ENCODE peak calls at places on chromosomes 1 and 21, in six cellular contexts. H is kidney epithelial cell, T is heart left ventricle, J is PC-3, Z is stomach, F is Peyer's patch. Y is an unnamed sample.

GRCh38 chr1:65813956-65814355 is 21.3 kb downstream of the PDE4B start:
- DNase-seq in Z (no peak), F (no peak), J (peak), T (no peak), H (no peak), Y (no peak)

GRCh38 chr1:185670187-185670627 is 64.0 kb upstream of the HMCN1 start:
- DNase-seq in H (no peak), J (peak), Z (peak), T (no peak), F (no peak), Y (no peak)

GRCh38 chr1:11333631-11334030 is 60.6 kb downstream of the UBIAD1 start:
- DNase-seq in H (no peak), Z (no peak), F (no peak), J (no peak), T (no peak), Y (no peak)

GRCh38 chr1:59406437-59407164 is 109.7 kb downstream of the FGGY start:
- DNase-seq in F (no peak), J (no peak), H (no peak), Z (no peak), T (no peak), Y (no peak)

GRCh38 chr1:214717323-214717722 is 114.3 kb downstream of the CENPF start:
- DNase-seq in Z (no peak), F (no peak), T (no peak), J (peak), H (peak), Y (no peak)

GRCh38 chr1:154151311-154151710 is 3.6 kb downstream of the NUP210L start:
- DNase-seq in Z (no peak), F (no peak), J (no peak), T (no peak), H (no peak), Y (no peak)

GRCh38 chr1:3209201-3209600 is 140.2 kb downstream of the PRDM16 start:
- DNase-seq in T (no peak), F (no peak), Z (no peak), H (no peak), J (no peak), Y (no peak)

GRCh38 chr1:203379831-203380230 is 28.9 kb upstream of the FMOD start:
- DNase-seq in J (no peak), F (no peak), H (no peak), T (no peak), Z (no peak), Y (no peak)

GRCh38 chr1:222697858-222698257 is 14.4 kb downstream of the AIDA start:
- DNase-seq in J (no peak), Z (no peak), F (no peak), H (no peak), T (no peak), Y (no peak)

GRCh38 chr21:34351786-34352241 is 12.0 kb upstream of the KCNE2 start:
- DNase-seq in H (no peak), J (peak), Z (peak), T (no peak), F (peak), Y (peak)

GRCh38 chr1:225318706-225319575 is 108.9 kb downstream of the LBR start:
- DNase-seq in Z (peak), F (no peak), H (peak), T (no peak), J (peak), Y (no peak)

GRCh38 chr1:38027201-38028104 is 14.9 kb downstream of the UTP11 start:
- DNase-seq in F (no peak), Z (no peak), H (no peak), J (no peak), T (no peak), Y (no peak)

GRCh38 chr1:14968251-14968812 is 185.2 kb upstream of the TMEM51 start:
- DNase-seq in J (peak), Z (no peak), F (no peak), T (no peak), H (peak), Y (peak)

GRCh38 chr1:89938171-89939055 is 56.5 kb upstream of the ZNF326 start:
- DNase-seq in F (no peak), J (peak), Z (no peak), H (no peak), T (no peak), Y (no peak)

GRCh38 chr1:214923516-214923915 is 159.0 kb upstream of the KCNK2 start:
- DNase-seq in H (no peak), T (no peak), F (no peak), J (no peak), Z (no peak), Y (no peak)

GRCh38 chr1:85344256-85344694 is 67.8 kb upstream of the BCL10 start:
- DNase-seq in J (peak), H (no peak), Z (peak), T (no peak), F (peak), Y (no peak)

GRCh38 chr21:39616373-39616772 is 3.6 kb downstream of the B3GALT5 start:
- DNase-seq in J (peak), Z (no peak), T (no peak), H (no peak), F (no peak), Y (no peak)

GRCh38 chr1:160309183-160309535 is 24.2 kb upstream of the PEX19 start:
- DNase-seq in T (no peak), H (no peak), J (peak), F (no peak), Z (no peak), Y (no peak)

GRCh38 chr21:44694776-44695175 is 2.2 kb upstream of the KRTAP10-12 start:
- DNase-seq in T (no peak), H (no peak), F (no peak), Z (no peak), J (no peak), Y (no peak)

GRCh38 chr1:53658489-53659230 is 80.3 kb downstream of the GLIS1 start:
- DNase-seq in H (no peak), Z (no peak), J (no peak), T (no peak), F (peak), Y (no peak)

GRCh38 chr1:90831910-90832309 is 114.8 kb upstream of the BARHL2 start:
- DNase-seq in J (no peak), F (no peak), Z (no peak), H (no peak), T (no peak), Y (no peak)

GRCh38 chr1:54606990-54607325 is 16.4 kb downstream of the FAM151A start:
- DNase-seq in F (no peak), J (no peak), T (peak), H (no peak), Z (no peak), Y (no peak)

GRCh38 chr1:182301467-182302198 is 90.0 kb downstream of the GLUL start:
- DNase-seq in F (no peak), J (no peak), H (no peak), T (no peak), Z (peak), Y (peak)

GRCh38 chr1:207829576-207829975 is 77.7 kb downstream of the CD46 start:
- DNase-seq in T (no peak), F (no peak), J (no peak), Z (no peak), H (no peak), Y (no peak)

GRCh38 chr1:196464545-196464944 is 143.7 kb downstream of the KCNT2 start:
- DNase-seq in H (peak), J (peak), Z (no peak), F (no peak), T (no peak), Y (no peak)

GRCh38 chr21:45994086-45994661 is 12.6 kb downstream of the COL6A1 start:
- DNase-seq in F (peak), T (peak), J (no peak), Z (peak), H (no peak), Y (peak)

GRCh38 chr1:232459087-232459486 is 170.8 kb downstream of the SIPA1L2 start:
- DNase-seq in F (no peak), H (no peak), Z (no peak), T (no peak), J (no peak), Y (no peak)

GRCh38 chr1:1121611-1122077 is 5.8 kb upstream of the C1orf159 start:
- DNase-seq in J (no peak), T (peak), H (no peak), Z (no peak), F (no peak), Y (no peak)

GRCh38 chr1:53276902-53277281 is 38.6 kb upstream of the MAGOH start:
- DNase-seq in T (no peak), Z (no peak), F (no peak), H (no peak), J (no peak), Y (no peak)

GRCh38 chr21:39265603-39266002 is 47.8 kb downstream of the BRWD1 start:
- DNase-seq in J (no peak), H (no peak), T (no peak), Z (no peak), F (no peak), Y (no peak)

GRCh38 chr1:209427811-209428210 is 155.7 kb upstream of the CAMK1G start:
- DNase-seq in T (no peak), Z (no peak), H (no peak), J (no peak), F (no peak), Y (no peak)

GRCh38 chr1:116853680-116854191 is 56.0 kb upstream of the PTGFRN start:
- DNase-seq in J (peak), Z (peak), T (no peak), H (peak), F (no peak), Y (no peak)

GRCh38 chr1:110452330-110452729 is 1.4 kb downstream of the PROK1 start:
- DNase-seq in J (no peak), Z (no peak), T (no peak), H (no peak), F (peak), Y (no peak)

GRCh38 chr1:34701326-34702129 is 53.3 kb upstream of the GJB5 start:
- DNase-seq in T (no peak), J (no peak), H (no peak), Z (no peak), F (no peak), Y (no peak)

GRCh38 chr1:240226102-240226501 is 134.4 kb downstream of the FMN2 start:
- DNase-seq in F (no peak), T (no peak), Z (no peak), H (no peak), J (no peak), Y (no peak)

GRCh38 chr21:14620152-14620551 is 74.0 kb upstream of the SAMSN1 start:
- DNase-seq in J (no peak), Z (no peak), H (no peak), F (no peak), T (no peak), Y (no peak)

GRCh38 chr1:107871259-107871658 is 93.7 kb downstream of the VAV3 start:
- DNase-seq in J (no peak), F (no peak), Z (no peak), H (no peak), T (no peak), Y (no peak)

GRCh38 chr1:208977012-208977411 is 606.5 kb upstream of the CAMK1G start:
- DNase-seq in Z (no peak), T (no peak), H (no peak), F (no peak), J (peak), Y (no peak)

GRCh38 chr1:4310396-4310923 is 343.9 kb upstream of the AJAP1 start:
- DNase-seq in F (peak), T (no peak), H (no peak), J (no peak), Z (no peak), Y (no peak)

DNA sequence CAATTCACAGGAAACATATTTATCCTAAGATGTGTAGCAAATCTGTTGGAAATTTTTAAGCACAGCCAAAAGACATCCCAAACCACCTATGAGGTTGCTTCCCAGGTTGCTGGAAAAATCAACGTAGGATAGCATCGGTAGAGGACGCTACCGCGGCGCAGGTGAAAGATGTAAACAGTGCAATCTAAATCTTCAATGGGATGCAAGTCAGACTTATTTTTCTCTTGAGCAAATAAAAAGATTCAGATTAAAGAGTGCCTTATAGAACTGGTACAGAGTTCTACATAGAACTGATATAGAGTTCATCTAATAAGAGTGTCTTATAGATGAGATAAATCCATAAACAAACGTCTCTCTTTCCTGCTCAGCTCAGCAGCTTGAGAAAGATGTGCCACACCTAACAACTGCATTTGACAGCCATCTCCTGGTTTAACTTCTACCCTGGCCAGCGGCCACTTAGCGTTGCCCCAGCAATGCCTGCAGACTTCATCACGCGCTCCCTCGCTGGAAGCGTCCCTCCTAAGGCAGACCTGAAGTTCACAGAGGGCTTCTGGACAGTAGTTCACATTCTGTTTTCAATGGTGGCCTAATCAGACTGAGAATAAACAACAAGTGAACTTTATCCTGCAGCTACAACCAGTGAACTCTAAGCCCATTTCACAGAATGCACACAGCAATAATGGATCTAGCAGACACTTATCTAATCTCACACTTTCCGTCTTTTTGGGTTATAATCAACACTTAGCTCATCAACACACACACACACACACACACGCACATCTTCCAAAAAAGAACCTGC is 164.5 kb downstream of the TOMM20 start:
- DNase-seq in Z (peak), F (peak), H (no peak), T (no peak), J (no peak), Y (peak)
- H3K4me3 ChIP-seq in Z (no peak), F (no peak), H (no peak), T (no peak), J (peak), Y (no peak)

GRCh38 chr1:227434808-227435207 is 116.5 kb upstream of the CDC42BPA start:
- DNase-seq in Z (no peak), J (no peak), T (no peak), H (no peak), F (no peak), Y (no peak)

GRCh38 chr1:227433663-227434062 is 115.4 kb upstream of the CDC42BPA start:
- DNase-seq in T (no peak), H (no peak), J (no peak), F (no peak), Z (no peak), Y (no peak)

GRCh38 chr1:227432981-227433380 is 114.7 kb upstream of the CDC42BPA start:
- DNase-seq in J (no peak), F (no peak), T (no peak), Z (no peak), H (no peak), Y (no peak)

GRCh38 chr1:227440167-227440566 is 121.9 kb upstream of the CDC42BPA start:
- DNase-seq in T (no peak), H (no peak), J (no peak), Z (no peak), F (no peak), Y (no peak)

GRCh38 chr1:227437495-227438008 is 119.3 kb upstream of the CDC42BPA start:
- DNase-seq in T (no peak), J (peak), F (no peak), Z (no peak), H (no peak), Y (no peak)
- TF ChIP-seq CTCF in T (peak), J (peak), F (peak), Z (no peak), H (peak), Y (peak)

GRCh38 chr1:28416509-28417194 is 47.1 kb downstream of the PHACTR4 start:
- DNase-seq in H (no peak), J (peak), T (no peak), F (no peak), Z (no peak), Y (no peak)
- H3K4me3 ChIP-seq in H (no peak), J (no peak), T (no peak), F (no peak), Z (no peak), Y (no peak)

DNA sequence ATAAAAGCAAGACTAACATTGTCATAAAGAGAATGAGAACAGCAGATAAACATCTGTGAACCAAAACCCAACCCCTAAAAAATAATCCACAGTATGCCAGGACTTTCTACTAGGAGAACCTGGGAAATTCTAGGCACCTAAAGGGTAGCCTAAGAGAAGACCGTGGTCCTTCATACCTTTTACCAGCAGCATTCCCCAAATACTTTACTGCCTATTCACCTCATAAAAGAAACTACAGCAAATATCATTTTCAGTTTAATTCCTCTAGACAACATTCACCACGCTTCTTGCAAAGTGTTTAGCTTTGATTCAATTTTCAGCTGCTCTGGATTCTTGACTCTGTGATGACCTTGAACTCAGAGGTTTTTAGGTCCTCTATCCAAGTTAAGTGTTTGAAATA is 1180.7 kb upstream of the B3GALT2 start:
- DNase-seq in T (no peak), F (no peak), J (peak), H (no peak), Z (no peak), Y (no peak)
- TF ChIP-seq CTCF in T (no peak), F (no peak), J (no peak), H (no peak), Z (no peak), Y (no peak)

DNA sequence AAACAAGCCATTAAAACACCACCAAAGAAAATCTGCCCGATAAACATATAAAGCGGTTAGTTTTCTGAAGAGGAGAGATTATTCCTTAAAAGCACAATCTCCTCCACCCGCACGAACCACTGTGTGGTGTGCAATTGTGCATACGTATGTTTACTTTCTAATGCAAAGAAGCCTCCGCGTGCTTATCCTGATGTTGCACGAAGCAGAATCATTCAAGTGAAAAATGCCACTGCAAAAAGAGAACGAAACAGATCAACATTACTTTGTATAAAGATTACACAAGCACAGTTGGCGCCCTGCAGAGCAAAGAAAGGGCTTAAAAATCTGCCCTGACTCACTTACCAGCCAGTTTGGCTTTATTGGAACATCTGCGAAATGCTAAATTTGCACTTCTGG is 166.8 kb downstream of the ZNF281 start:
- DNase-seq in Z (no peak), F (no peak), H (no peak), T (no peak), J (no peak), Y (no peak)
- H3K4me3 ChIP-seq in Z (peak), F (no peak), H (no peak), T (no peak), J (no peak), Y (peak)

DNA sequence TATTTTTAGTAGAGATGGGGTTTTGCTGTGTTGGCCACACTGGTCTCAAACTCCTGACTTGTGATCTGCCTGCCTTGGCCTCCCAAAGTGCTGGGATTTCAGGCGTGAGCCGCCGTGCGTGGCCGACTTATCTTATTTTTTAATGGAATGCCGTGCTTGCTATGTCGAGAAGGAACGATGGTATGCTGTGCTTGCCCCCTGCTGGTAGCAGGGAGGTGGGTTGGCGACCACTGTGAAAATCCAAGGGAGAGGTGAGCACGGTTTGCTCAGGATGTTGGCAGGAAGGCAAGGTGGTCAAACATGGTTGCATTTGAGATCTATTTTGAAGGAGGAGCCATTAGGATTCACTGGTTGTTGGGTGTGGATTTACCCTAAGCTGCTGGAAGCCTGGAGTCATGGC is 45.8 kb upstream of the RCC2 start:
- DNase-seq in J (peak), T (no peak), H (no peak), Z (peak), F (no peak), Y (no peak)
- TF ChIP-seq CTCF in J (peak), T (peak), H (peak), Z (no peak), F (peak), Y (peak)

Y was measured in left ventricle myocardium inferior.